ENCODE peak calls at places on chromosomes 1 and 21, in eight cellular contexts. M is stomach, P is transverse colon, I is ovary, Q is K562, F is tibial nerve, J is A549, H is upper lobe of left lung. A is an unnamed sample.

GRCh38 chr1:241253491-241253890 is 103.5 kb downstream of the RGS7 start:
- DNase-seq in M (no peak), P (no peak), I (no peak), Q (no peak), F (no peak), J (no peak), H (no peak), A (no peak)

GRCh38 chr1:214002060-214002459 is 14.3 kb downstream of the PROX1 start:
- DNase-seq in M (no peak), P (no peak), I (no peak), Q (no peak), F (no peak), J (no peak), H (no peak), A (peak; percentile 14)

GRCh38 chr1:115239148-115239820 is 98.8 kb downstream of the NGF start:
- DNase-seq in M (no peak), P (no peak), I (no peak), Q (no peak), F (no peak), J (no peak), H (no peak), A (no peak)

GRCh38 chr1:238196516-238196915 is 305.8 kb upstream of the ZP4 start:
- DNase-seq in M (no peak), P (no peak), I (no peak), Q (no peak), F (no peak), J (no peak), H (no peak), A (no peak)

GRCh38 chr1:226216056-226216455 is 7.4 kb upstream of the MIXL1 start:
- DNase-seq in M (no peak), P (no peak), I (no peak), Q (no peak), F (no peak), J (no peak), H (no peak), A (peak; percentile 14)

GRCh38 chr1:163747261-163747660 is 425.5 kb downstream of the NUF2 start:
- DNase-seq in M (no peak), P (no peak), I (no peak), Q (no peak), F (no peak), J (no peak), H (no peak), A (no peak)

GRCh38 chr21:19076031-19076430 is 672.4 kb upstream of the TMPRSS15 start:
- DNase-seq in M (no peak), P (no peak), I (no peak), Q (no peak), F (no peak), J (no peak), H (no peak), A (no peak)

GRCh38 chr1:168498159-168498609 is 45.6 kb downstream of the XCL2 start:
- DNase-seq in M (no peak), P (no peak), I (no peak), Q (no peak), F (no peak), J (no peak), H (no peak), A (no peak)

GRCh38 chr1:16458801-16459200 is 18.3 kb downstream of the NECAP2 start:
- DNase-seq in M (no peak), P (no peak), I (no peak), Q (no peak), F (no peak), J (no peak), H (no peak), A (no peak)

GRCh38 chr21:29144736-29145353 is 14.4 kb downstream of the MAP3K7CL start:
- DNase-seq in M (no peak), P (no peak), I (no peak), Q (no peak), F (no peak), J (no peak), H (no peak), A (no peak)

GRCh38 chr1:55593299-55593698 is 378.1 kb upstream of the USP24 start:
- DNase-seq in M (no peak), P (no peak), I (no peak), Q (no peak), F (no peak), J (no peak), H (no peak), A (peak; percentile 89)

GRCh38 chr1:209353097-209353496 is 230.4 kb upstream of the CAMK1G start:
- DNase-seq in M (no peak), P (no peak), I (no peak), Q (no peak), F (no peak), J (no peak), H (no peak), A (peak; percentile 42)

GRCh38 chr1:85952460-85952859 is 204.1 kb downstream of the COL24A1 start:
- DNase-seq in M (no peak), P (no peak), I (no peak), Q (no peak), F (no peak), J (no peak), H (no peak), A (no peak)

GRCh38 chr21:43997766-43998742 is 14.1 kb upstream of the TRAPPC10 start:
- DNase-seq in M (no peak), P (no peak), I (no peak), Q (no peak), F (no peak), J (no peak), H (no peak), A (no peak)

DNA sequence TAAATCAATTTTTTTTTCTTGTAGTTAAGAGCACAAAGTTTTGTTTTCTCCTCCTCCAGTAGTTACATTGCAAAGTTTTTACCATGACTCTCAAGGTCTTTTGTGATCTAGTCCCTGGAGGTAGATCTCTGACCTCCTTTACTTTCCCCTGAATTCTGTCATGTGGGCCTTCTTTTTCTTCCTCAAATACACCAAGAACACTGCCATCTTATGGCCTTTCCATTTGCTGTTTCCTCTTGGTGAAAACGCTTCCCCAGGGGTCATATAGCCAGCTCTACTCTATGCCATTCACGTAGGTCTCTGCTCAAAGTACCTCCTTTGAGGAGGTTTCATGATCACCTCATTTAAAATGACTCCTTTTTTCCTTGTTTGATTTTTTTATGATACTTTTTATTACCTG is 2.7 kb downstream of the DDX20 start:
- DNase-seq in M (no peak), P (no peak), I (no peak), Q (no peak), F (no peak), J (no peak), H (no peak), A (no peak)
- TF ChIP-seq EP300 in M (no peak), P (no peak), I (no peak), Q (no peak), F (no peak), J (no peak), H (no peak), A (no peak)

DNA sequence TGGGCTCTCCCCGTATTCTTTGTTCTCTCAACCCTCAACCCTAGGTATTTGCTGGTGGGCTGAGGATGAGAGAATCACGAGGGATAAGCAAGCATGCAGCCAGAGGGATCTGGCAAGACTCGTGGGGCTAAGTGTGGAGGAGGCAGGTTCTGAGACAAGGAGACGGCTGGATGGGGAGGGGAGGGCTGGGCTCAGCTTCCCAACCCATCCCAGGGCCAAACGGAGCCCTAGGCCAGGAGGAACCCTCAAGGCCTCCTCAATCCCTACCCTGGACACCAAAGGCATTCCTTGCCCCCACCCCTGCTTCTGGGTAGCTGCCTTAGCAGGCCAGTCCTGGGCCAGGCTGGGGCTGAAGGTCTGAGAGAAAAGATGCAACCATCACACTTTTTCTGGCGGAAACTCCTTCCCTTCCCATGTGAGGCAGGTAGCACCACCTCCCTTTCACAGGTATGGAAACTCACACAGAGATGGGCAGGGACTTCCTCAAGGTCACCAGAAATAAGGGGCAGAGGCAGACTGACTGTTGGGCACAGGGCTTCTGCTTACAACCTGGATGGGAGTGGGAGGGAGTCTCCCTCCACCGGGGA is 6.2 kb downstream of the MEF2D start:
- DNase-seq in M (no peak), P (no peak), I (no peak), Q (no peak), F (no peak), J (no peak), H (no peak), A (no peak)
- H3K4me3 ChIP-seq in M (no peak overlapping the region), P (no peak overlapping the region), I (peak overlapping the region; percentile 3), Q (no peak overlapping the region), F (no peak overlapping the region), J (no peak overlapping the region), H (no peak overlapping the region), A (peak overlapping the region; percentile 14)

GRCh38 chr1:35288761-35289160 is 20.3 kb downstream of the ZMYM4 start:
- DNase-seq in M (no peak), P (no peak), I (no peak), Q (no peak), F (no peak), J (no peak), H (no peak), A (no peak)
- TF ChIP-seq EP300 in M (no peak), P (no peak), I (no peak), Q (no peak), F (no peak), J (no peak), H (no peak), A (no peak)

GRCh38 chr1:6358144-6358624 is 35.4 kb downstream of the ACOT7 start:
- DNase-seq in M (no peak), P (no peak), I (no peak), Q (no peak), F (no peak), J (no peak), H (no peak), A (no peak)

GRCh38 chr1:6358757-6359567 is 34.6 kb downstream of the ACOT7 start:
- DNase-seq in M (no peak), P (peak; percentile 42), I (peak; percentile 60), Q (no peak), F (no peak), J (no peak), H (no peak), A (no peak)

GRCh38 chr1:6359568-6360496 is 33.7 kb downstream of the ACOT7 start:
- DNase-seq in M (peak; percentile 88), P (peak; percentile 89), I (peak; percentile 78), Q (peak; percentile 50), F (no peak), J (no peak), H (no peak), A (no peak)

GRCh38 chr1:6361124-6361775 is 32.3 kb downstream of the ACOT7 start:
- DNase-seq in M (no peak), P (no peak), I (no peak), Q (no peak), F (no peak), J (no peak), H (no peak), A (no peak)

DNA sequence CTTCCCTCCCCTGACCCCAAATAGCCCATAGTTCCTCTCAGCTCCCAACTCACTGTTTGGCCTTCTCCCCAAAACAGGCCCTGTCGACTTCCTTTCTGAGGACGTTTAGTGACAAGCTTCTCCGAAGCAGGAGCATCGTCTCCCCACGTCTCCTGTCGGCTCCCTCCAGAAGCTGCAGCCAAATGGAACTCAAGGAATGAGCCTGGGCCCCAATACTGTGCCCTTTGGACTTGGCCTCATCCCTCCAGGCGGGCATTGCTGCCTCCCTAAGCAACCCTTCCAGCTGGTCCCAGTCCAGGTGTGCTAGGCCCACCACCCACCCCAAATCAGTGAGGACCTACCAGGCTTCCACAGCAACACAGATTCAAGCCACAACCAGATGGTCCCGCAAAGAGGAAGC is 33.0 kb downstream of the ACOT7 start:
- DNase-seq in M (no peak), P (peak; percentile 44), I (no peak), Q (no peak), F (no peak), J (no peak), H (no peak), A (no peak)
- H3K4me3 ChIP-seq in M (no peak overlapping the region), P (no peak overlapping the region), I (no peak overlapping the region), Q (no peak overlapping the region), F (no peak overlapping the region), J (no peak overlapping the region), H (no peak overlapping the region), A (no peak overlapping the region)

GRCh38 chr1:15260418-15261154 is 13.6 kb downstream of the FHAD1 start:
- DNase-seq in M (no peak), P (no peak), I (peak; percentile 44), Q (peak; percentile 64), F (no peak), J (no peak), H (no peak), A (peak; percentile 84)
- TF ChIP-seq EP300 in M (no peak), P (no peak), I (no peak), Q (peak; percentile 69), F (no peak), J (no peak), H (no peak), A (no peak)